ENCODE peak calls at places on chromosomes 13 and 19, in four cellular contexts. Z is ascending aorta; P is CD8-positive, alpha-beta memory T cell; I is right atrium auricular region. K is an unnamed sample. For H3K27me3, the result is how much of the 10 kb centered on the place peaks cover.

GRCh38 chr19:31054430-31054829 is 294.8 kb downstream of the TSHZ3 start:
- DNase-seq in P (peak), Z (no peak), I (no peak), K (no peak)

GRCh38 chr13:91308299-91308698 is 39.2 kb upstream of the MIR17HG start:
- DNase-seq in I (no peak), Z (no peak), P (no peak), K (no peak)

GRCh38 chr13:98909016-98909415 is 68.8 kb downstream of the DOCK9 start:
- DNase-seq in I (no peak), P (no peak), Z (no peak), K (no peak)

GRCh38 chr19:52307275-52307674 is 10.3 kb downstream of the ZNF480 start:
- DNase-seq in Z (no peak), I (no peak), P (no peak), K (no peak)

GRCh38 chr19:3692141-3693029 is 7.9 kb downstream of the PIP5K1C start:
- DNase-seq in I (no peak), Z (no peak), P (peak), K (no peak)

GRCh38 chr13:51262501-51263211 is 40.5 kb downstream of the FAM124A start:
- DNase-seq in Z (no peak), I (no peak), P (no peak), K (no peak)

GRCh38 chr19:10271543-10272086 is 695 bp downstream of the ICAM1 start:
- DNase-seq in I (no peak), Z (no peak), P (peak), K (peak)

GRCh38 chr19:46904114-46905060 is 43.6 kb downstream of the ARHGAP35 start:
- DNase-seq in P (no peak), Z (no peak), I (peak), K (no peak)

GRCh38 chr19:3343619-3344502 is 22.5 kb upstream of the NFIC start:
- DNase-seq in I (peak), P (no peak), Z (peak), K (peak)

GRCh38 chr13:33710924-33711323 is 107.0 kb upstream of the RFC3 start:
- DNase-seq in I (no peak), P (no peak), Z (no peak), K (no peak)

GRCh38 chr13:94006271-94006670 is 473.2 kb downstream of the DCT start:
- DNase-seq in I (no peak), P (no peak), Z (no peak), K (no peak)

DNA sequence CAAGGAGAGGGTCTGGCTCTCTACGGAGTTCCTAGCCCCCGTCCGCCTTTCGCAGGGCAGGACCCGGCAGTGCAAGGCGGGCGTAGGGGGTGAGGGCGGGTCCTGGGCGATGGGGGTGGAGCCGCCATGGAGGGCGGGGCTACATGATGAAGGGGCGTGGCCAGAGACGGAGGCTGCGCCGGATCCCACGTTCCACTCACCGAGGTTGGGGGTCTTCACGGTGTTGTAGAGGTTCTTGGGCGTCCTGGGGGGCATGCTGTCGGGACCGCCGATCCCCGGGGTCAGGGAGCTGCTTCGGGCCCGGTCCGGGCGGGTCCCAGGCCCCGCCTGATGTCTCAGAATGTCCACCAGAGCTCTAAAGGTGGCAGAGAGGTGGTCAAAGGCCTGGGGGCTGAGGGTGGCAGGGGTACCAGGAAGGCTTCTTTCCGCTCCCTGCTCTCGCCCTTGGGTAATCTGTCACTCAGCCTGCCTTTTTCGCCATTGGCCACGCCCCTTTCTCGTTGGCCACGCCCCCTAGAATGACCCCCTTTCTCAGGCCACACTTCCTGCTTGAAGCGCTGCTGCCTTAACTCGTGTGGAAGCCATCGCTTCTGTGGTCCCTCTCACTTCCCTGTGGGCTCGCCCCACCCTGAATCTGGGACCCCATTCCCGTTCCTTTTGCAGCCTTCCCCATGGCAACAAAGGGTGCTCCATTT is 2.5 kb downstream of the SHISA7 start:
- DNase-seq in I (no peak), P (no peak), Z (no peak), K (no peak)
- H3K27me3 ChIP-seq in I (under half), P (under half), Z (under half), K (under half)

GRCh38 chr13:111957913-111958450 is 109.0 kb upstream of the SOX1 start:
- DNase-seq in Z (no peak), P (no peak), I (no peak), K (no peak)
- H3K27me3 ChIP-seq in Z (under half), P (under half), I (under half), K (under half)

GRCh38 chr19:318509-318774 is 26.2 kb downstream of the MIER2 start:
- DNase-seq in P (no peak), I (no peak), Z (no peak), K (no peak)
- H3K27me3 ChIP-seq in P (under half), I (under half), Z (under half), K (under half)

GRCh38 chr19:18603958-18604819 is 2.4 kb downstream of the CRLF1 start:
- DNase-seq in Z (no peak), P (no peak), I (no peak), K (no peak)
- H3K27me3 ChIP-seq in Z (under half), P (under half), I (under half), K (under half)

GRCh38 chr13:99963832-99964339 is 7.7 kb downstream of the ZIC5 start:
- DNase-seq in P (no peak), Z (no peak), I (no peak), K (no peak)
- H3K27me3 ChIP-seq in P (half or more), Z (under half), I (half or more), K (under half)

GRCh38 chr19:50327461-50328256 is 1.5 kb downstream of the KCNC3 start:
- DNase-seq in Z (no peak), I (no peak), P (no peak), K (no peak)
- H3K27me3 ChIP-seq in Z (under half), I (under half), P (under half), K (under half)

GRCh38 chr13:113938716-113939115 is 35.2 kb downstream of the C13orf46 start:
- DNase-seq in P (no peak), Z (no peak), I (no peak), K (no peak)

GRCh38 chr13:113939905-113940339 is 34.0 kb downstream of the C13orf46 start:
- DNase-seq in Z (no peak), P (no peak), I (no peak), K (no peak)

GRCh38 chr13:113938246-113938645 is 35.6 kb downstream of the C13orf46 start:
- DNase-seq in Z (no peak), I (no peak), P (no peak), K (no peak)

GRCh38 chr13:113937497-113938140 is 36.3 kb downstream of the C13orf46 start:
- DNase-seq in P (no peak), Z (no peak), I (no peak), K (no peak)

GRCh38 chr13:113939129-113939904 is 34.6 kb downstream of the C13orf46 start:
- DNase-seq in Z (no peak), P (no peak), I (no peak), K (no peak)
- H3K27me3 ChIP-seq in Z (under half), P (under half), I (under half), K (under half)

GRCh38 chr19:590396-590745 is 690 bp downstream of the HCN2 start:
- DNase-seq in I (no peak), Z (no peak), P (peak), K (no peak)

GRCh38 chr19:590750-591098 is 1.0 kb downstream of the HCN2 start:
- DNase-seq in Z (no peak), P (no peak), I (no peak), K (no peak)

GRCh38 chr19:589693-590395 is at the start of gene HCN2:
- DNase-seq in Z (no peak), P (no peak), I (no peak), K (no peak)

GRCh38 chr19:592101-592500 is 2.4 kb downstream of the HCN2 start:
- DNase-seq in Z (no peak), I (no peak), P (no peak), K (no peak)

DNA sequence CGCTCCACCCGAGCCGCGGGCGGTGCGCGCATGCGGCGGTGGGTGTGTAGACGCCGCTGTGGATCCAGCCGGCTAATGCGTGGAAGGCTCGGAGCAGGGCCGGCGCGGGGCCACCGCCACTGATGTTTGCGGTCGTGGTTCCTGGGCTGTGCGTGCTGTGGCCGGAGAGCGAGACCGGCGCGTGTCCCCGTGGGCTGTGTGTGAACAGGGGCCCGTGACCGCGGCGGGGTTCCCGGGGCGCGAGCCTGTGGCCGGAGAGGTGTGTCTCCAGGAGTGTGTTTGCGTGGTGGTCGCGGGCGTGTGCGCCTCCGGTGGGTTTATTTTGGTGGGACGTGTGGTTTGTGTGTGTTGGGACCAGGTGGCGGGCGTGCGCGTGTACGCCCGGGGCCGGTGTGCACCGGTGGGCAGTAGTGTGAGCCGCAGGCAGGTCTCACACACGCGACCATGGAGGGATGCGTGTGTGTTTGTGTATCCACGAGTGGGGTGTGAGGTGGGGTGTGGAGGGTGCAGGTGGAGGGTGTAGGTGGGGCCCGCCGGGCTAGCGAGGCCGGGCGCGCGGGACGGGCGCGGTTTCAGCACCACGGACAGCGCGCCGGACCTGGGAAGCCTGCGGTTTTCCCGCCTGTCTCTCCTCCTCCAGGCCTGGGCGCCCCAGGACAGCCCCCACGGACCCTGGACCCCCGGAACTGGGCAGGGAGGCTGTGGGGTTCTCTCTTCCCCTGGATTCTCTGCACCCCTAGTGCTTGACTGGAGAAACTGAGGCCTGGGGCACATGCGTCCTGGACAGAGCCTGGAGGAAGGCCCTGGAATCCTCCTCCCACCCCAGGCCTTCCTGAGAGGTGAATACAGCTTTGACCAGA is 1.6 kb downstream of the HCN2 start:
- DNase-seq in I (no peak), Z (no peak), P (no peak), K (no peak)
- H3K27me3 ChIP-seq in I (under half), Z (under half), P (under half), K (under half)